ENCODE peak calls at places on chromosomes 7 and 10, in five cellular contexts. B is GM12878, T is HCT116, H is SK-N-SH, Z is H1. S is an unnamed sample.

GRCh38 chr7:6533893-6534804 is 17.1 kb downstream of the GRID2IP start:
- DNase-seq in B (peak), T (no peak), H (no peak), Z (no peak), S (no peak)

GRCh38 chr7:80781561-80781979 is 137.3 kb downstream of the SEMA3C start:
- DNase-seq in B (no peak), T (peak), H (no peak), Z (no peak), S (no peak)

GRCh38 chr7:133827707-133828580 is 299.2 kb upstream of the LRGUK start:
- DNase-seq in B (peak), T (no peak), H (no peak), Z (no peak), S (no peak)

GRCh38 chr10:69819713-69820506 is 18.2 kb downstream of the COL13A1 start:
- DNase-seq in B (no peak), T (no peak), H (no peak), Z (no peak), S (no peak)

GRCh38 chr10:28661035-28661434 is 16.3 kb upstream of the BAMBI start:
- DNase-seq in B (no peak), T (no peak), H (no peak), Z (no peak), S (no peak)

GRCh38 chr10:43196131-43196980 is 58.1 kb downstream of the CSGALNACT2 start:
- DNase-seq in B (no peak), T (no peak), H (peak), Z (no peak), S (no peak)

GRCh38 chr10:81876253-81876731 is 1.3 kb downstream of the NRG3 start:
- DNase-seq in B (no peak), T (no peak), H (peak), Z (peak), S (no peak)

GRCh38 chr10:63173468-63174227 is 40.5 kb downstream of the NRBF2 start:
- DNase-seq in B (peak), T (no peak), H (no peak), Z (no peak), S (no peak)

GRCh38 chr7:55128693-55129394 is 110.0 kb downstream of the EGFR start:
- DNase-seq in B (no peak), T (no peak), H (no peak), Z (no peak), S (no peak)

GRCh38 chr10:113776553-113776952 is 25.1 kb downstream of the PLEKHS1 start:
- DNase-seq in B (no peak), T (no peak), H (no peak), Z (no peak), S (no peak)

GRCh38 chr7:108442039-108442568 is 14.1 kb downstream of the NRCAM start:
- DNase-seq in B (no peak), T (peak), H (no peak), Z (no peak), S (no peak)

GRCh38 chr10:35194906-35195305 is 68.3 kb downstream of the CREM start:
- DNase-seq in B (no peak), T (peak), H (peak), Z (no peak), S (peak)

GRCh38 chr10:317219-317868 is 182.1 kb downstream of the ZMYND11 start:
- DNase-seq in B (peak), T (no peak), H (no peak), Z (no peak), S (no peak)

GRCh38 chr10:16632996-16633395 is 111.3 kb upstream of the C1QL3 start:
- DNase-seq in B (no peak), T (no peak), H (no peak), Z (no peak), S (no peak)

GRCh38 chr7:81956520-81956919 is 186.7 kb upstream of the HGF start:
- DNase-seq in B (peak), T (peak), H (peak), Z (no peak), S (peak)

GRCh38 chr10:35446439-35446838 is 110.1 kb downstream of the CCNY start:
- DNase-seq in B (no peak), T (no peak), H (no peak), Z (no peak), S (no peak)

GRCh38 chr7:129208667-129209066 is 16.2 kb upstream of the AHCYL2 start:
- DNase-seq in B (no peak), T (no peak), H (no peak), Z (no peak), S (no peak)

GRCh38 chr7:84042110-84042539 is 152.5 kb downstream of the SEMA3A start:
- DNase-seq in B (no peak), T (peak), H (no peak), Z (no peak), S (peak)

GRCh38 chr7:84705701-84706100 is 481.2 kb downstream of the SEMA3D start:
- DNase-seq in B (no peak), T (no peak), H (no peak), Z (no peak), S (no peak)

GRCh38 chr10:45008524-45009161 is 7.9 kb downstream of the ZNF22 start:
- DNase-seq in B (peak), T (peak), H (peak), Z (no peak), S (peak)

GRCh38 chr10:99758241-99758891 is 24.1 kb upstream of the ABCC2 start:
- DNase-seq in B (no peak), T (no peak), H (no peak), Z (no peak), S (no peak)

GRCh38 chr7:130367836-130368235 is 12.5 kb upstream of the CPA1 start:
- DNase-seq in B (no peak), T (no peak), H (no peak), Z (no peak), S (no peak)

GRCh38 chr10:70404906-70405824 is 1.2 kb downstream of the EIF4EBP2 start:
- DNase-seq in B (no peak), T (no peak), H (peak), Z (no peak), S (no peak)

GRCh38 chr10:30751678-30752331 is 122.3 kb upstream of the LYZL2 start:
- DNase-seq in B (peak), T (peak), H (peak), Z (peak), S (no peak)

GRCh38 chr10:71086439-71087080 is 125.8 kb upstream of the UNC5B start:
- DNase-seq in B (no peak), T (no peak), H (no peak), Z (peak), S (no peak)

GRCh38 chr7:98922392-98923107 is 44.2 kb downstream of the TRRAP start:
- DNase-seq in B (no peak), T (no peak), H (no peak), Z (no peak), S (no peak)

GRCh38 chr7:135410546-135410942 is 99.4 kb downstream of the CNOT4 start:
- DNase-seq in B (no peak), T (no peak), H (no peak), Z (no peak), S (no peak)

GRCh38 chr7:30411173-30411572 is 67.4 kb downstream of the NOD1 start:
- DNase-seq in B (no peak), T (no peak), H (no peak), Z (peak), S (no peak)

GRCh38 chr10:43707755-43708154 is 59.1 kb upstream of the ZNF32 start:
- DNase-seq in B (no peak), T (no peak), H (no peak), Z (no peak), S (no peak)

GRCh38 chr10:45378866-45379265 is 4.8 kb downstream of the ALOX5 start:
- DNase-seq in B (no peak), T (no peak), H (no peak), Z (no peak), S (no peak)

GRCh38 chr7:87152897-87153641 is 816 bp downstream of the DMTF1 start:
- DNase-seq in B (no peak), T (no peak), H (no peak), Z (peak), S (no peak)
- TF ChIP-seq SIN3A in B (peak), T (no peak), H (no peak), Z (no peak), S (no peak)

DNA sequence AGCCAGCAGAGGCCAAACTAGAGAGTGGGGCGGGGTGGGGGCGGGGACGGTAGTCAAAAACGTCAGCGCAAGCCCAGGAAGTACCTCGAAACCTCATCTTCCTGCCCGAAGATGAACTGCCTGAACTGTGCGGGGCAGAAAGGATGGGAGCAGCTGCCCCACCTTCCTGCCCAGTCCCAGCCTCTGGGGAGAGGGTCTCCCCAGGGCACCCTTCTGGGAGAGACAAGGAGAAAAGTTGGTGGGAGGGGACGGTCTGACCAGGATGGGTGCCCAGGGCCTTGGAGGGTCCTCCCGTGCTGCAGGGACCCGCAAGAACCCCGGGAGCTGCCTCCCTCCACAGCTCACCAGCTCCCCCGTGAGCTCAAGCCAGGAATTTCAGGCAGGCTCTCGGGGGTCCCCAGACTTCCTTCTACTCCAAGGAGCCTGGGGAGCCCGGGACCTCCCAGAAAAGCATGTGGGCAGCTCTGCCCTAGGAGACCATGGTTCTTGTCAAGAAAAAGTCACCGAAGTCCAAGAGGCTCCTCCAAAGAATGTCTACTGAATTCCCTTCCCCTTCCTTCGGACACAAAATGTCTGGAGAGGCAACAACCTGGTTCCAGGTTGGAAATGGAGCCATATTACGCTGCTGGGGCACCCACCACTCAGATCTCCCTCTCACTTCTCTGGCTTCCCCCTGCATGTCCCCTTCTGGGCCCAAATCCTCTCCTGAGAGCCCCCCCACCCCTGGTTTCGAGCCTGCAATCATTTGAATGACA is 52.8 kb downstream of the RGS10 start:
- DNase-seq in B (no peak), T (peak), H (peak), Z (peak), S (peak)
- TF ChIP-seq SIN3A in B (no peak), T (no peak), H (no peak), Z (no peak), S (no peak)

GRCh38 chr10:124724279-124725027 is 19.7 kb downstream of the FAM53B start:
- DNase-seq in B (no peak), T (no peak), H (no peak), Z (no peak), S (no peak)

GRCh38 chr10:124725791-124726190 is 18.4 kb downstream of the FAM53B start:
- DNase-seq in B (no peak), T (no peak), H (no peak), Z (no peak), S (no peak)

GRCh38 chr10:124723826-124724225 is 20.4 kb downstream of the FAM53B start:
- DNase-seq in B (no peak), T (no peak), H (no peak), Z (no peak), S (no peak)

GRCh38 chr10:124722812-124723783 is 21.1 kb downstream of the FAM53B start:
- DNase-seq in B (peak), T (no peak), H (no peak), Z (no peak), S (no peak)

GRCh38 chr10:124725171-124725631 is 19.0 kb downstream of the FAM53B start:
- DNase-seq in B (no peak), T (no peak), H (no peak), Z (no peak), S (no peak)
- TF ChIP-seq SIN3A in B (no peak), T (no peak), H (no peak), Z (no peak), S (no peak)

GRCh38 chr7:39022796-39023195 is 45.1 kb downstream of the POU6F2 start:
- DNase-seq in B (no peak), T (no peak), H (no peak), Z (no peak), S (no peak)

DNA sequence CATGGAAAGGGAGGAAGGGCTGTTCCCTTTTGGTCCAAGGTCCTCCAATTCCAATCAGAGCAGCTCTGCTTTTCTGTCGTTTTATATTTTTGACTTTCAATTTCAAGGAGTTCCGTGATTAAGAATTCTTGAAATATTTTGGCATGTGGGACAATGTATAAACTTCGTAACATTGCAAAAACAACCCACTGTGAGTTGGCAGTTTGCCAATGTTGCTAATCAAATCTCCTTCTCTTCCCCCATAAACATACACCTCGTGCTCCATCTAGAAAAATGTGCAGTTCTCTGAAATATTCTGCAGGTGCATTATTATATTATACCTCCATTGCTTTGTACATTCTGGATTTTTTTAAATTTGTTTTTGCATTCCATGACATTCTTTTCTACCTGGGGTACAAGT is 49.8 kb downstream of the POU6F2 start:
- DNase-seq in B (no peak), T (no peak), H (no peak), Z (no peak), S (no peak)
- TF ChIP-seq SIN3A in B (no peak), T (no peak), H (no peak), Z (no peak), S (no peak)

GRCh38 chr10:78899996-78900714 is 168.6 kb upstream of the ZMIZ1 start:
- DNase-seq in B (no peak), T (no peak), H (no peak), Z (peak), S (no peak)

GRCh38 chr10:78900715-78901430 is 167.9 kb upstream of the ZMIZ1 start:
- DNase-seq in B (no peak), T (no peak), H (no peak), Z (peak), S (no peak)

GRCh38 chr10:78898341-78899097 is 170.2 kb upstream of the ZMIZ1 start:
- DNase-seq in B (no peak), T (no peak), H (no peak), Z (peak), S (no peak)

GRCh38 chr10:78901694-78902093 is 167.1 kb upstream of the ZMIZ1 start:
- DNase-seq in B (no peak), T (no peak), H (no peak), Z (no peak), S (no peak)

DNA sequence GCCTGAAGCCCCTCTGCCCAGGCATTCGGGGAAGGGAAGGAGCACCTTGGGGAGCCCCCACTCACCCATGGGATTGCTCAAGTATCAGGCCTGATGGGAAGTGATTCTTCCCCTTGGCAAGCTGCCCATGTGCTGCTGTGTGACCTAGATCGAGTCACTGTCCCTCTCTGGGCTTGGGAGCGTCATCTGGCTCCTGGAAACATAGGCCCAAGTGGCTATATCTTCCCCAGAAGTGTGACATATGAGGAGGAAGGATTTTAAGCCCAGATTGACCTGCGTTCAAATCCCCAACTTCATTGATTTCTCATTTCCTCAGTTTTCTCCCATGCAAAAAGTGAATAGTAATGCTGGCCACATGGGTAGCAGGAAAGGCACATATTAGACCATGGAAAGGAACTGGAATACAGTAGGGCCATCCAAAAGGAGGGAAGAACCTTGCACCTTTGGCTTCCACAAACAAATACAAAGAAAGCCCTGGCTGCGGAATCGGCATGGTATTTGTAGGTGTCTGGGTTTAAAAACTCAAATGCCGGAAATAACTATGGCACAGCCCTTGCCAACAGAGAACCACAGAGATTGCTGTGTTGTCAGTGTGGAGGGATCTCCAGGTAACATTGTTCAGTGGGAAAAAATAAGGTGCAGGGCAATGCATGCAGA is 169.5 kb upstream of the ZMIZ1 start:
- DNase-seq in B (no peak), T (no peak), H (no peak), Z (no peak), S (no peak)
- TF ChIP-seq SIN3A in B (no peak), T (no peak), H (no peak), Z (no peak), S (no peak)

GRCh38 chr7:142828101-142828500 is 26.8 kb upstream of the EPHB6 start:
- DNase-seq in B (no peak), T (no peak), H (no peak), Z (no peak), S (no peak)
- TF ChIP-seq SIN3A in B (no peak), T (no peak), H (no peak), Z (no peak), S (no peak)

DNA sequence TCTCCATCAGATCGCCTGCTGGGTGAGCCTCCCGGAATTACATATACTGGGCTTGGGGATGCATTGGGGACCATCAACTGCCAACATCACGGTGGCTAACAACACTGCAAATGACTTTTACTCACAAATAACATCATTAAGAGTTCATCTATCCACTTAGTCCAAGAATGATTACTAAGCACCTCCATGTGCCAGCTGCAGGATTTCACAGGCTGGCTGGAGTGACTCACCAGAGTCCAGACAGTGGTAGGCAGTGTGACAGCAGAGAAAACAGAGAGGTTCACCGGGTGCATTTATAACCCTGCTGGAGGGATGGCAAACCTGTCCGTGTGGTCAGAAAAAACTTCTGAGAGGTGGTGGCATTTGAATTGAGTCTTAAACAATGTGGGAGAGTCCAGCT is 3.2 kb upstream of the IGFBP3 start:
- DNase-seq in B (no peak), T (no peak), H (no peak), Z (no peak), S (no peak)
- TF ChIP-seq SIN3A in B (no peak), T (no peak), H (peak), Z (no peak), S (no peak)

GRCh38 chr10:37712489-37713131 is 144.8 kb downstream of the ZNF248 start:
- DNase-seq in B (no peak), T (no peak), H (no peak), Z (no peak), S (no peak)

GRCh38 chr10:37713132-37713501 is 144.3 kb downstream of the ZNF248 start:
- DNase-seq in B (no peak), T (no peak), H (no peak), Z (no peak), S (no peak)

GRCh38 chr10:37710831-37711616 is 146.4 kb downstream of the ZNF248 start:
- DNase-seq in B (no peak), T (no peak), H (no peak), Z (no peak), S (no peak)

GRCh38 chr10:37713642-37714041 is 143.8 kb downstream of the ZNF248 start:
- DNase-seq in B (no peak), T (no peak), H (no peak), Z (no peak), S (no peak)

GRCh38 chr10:37711617-37712488 is 145.6 kb downstream of the ZNF248 start:
- DNase-seq in B (no peak), T (no peak), H (no peak), Z (no peak), S (no peak)
- TF ChIP-seq SIN3A in B (no peak), T (no peak), H (no peak), Z (no peak), S (no peak)

GRCh38 chr7:128025380-128025779 is 5.9 kb downstream of the LRRC4 start:
- DNase-seq in B (no peak), T (no peak), H (no peak), Z (no peak), S (no peak)
- TF ChIP-seq SIN3A in B (no peak), T (no peak), H (no peak), Z (no peak), S (no peak)

GRCh38 chr7:44100458-44101303 is 3.5 kb upstream of the AEBP1 start:
- DNase-seq in B (no peak), T (no peak), H (peak), Z (no peak), S (no peak)
- TF ChIP-seq SIN3A in B (no peak), T (no peak), H (no peak), Z (no peak), S (no peak)

S was measured in Panc1.